ENCODE peak calls at places on chromosomes 5 and 9, in nine cellular contexts. O is HTR-8/SVneo; X is memory B cell; Q is ELR; U is neural crest cell; F is non-pigmented ciliary epithelial cell; P is osteocyte; C is skeletal muscle cell; K is stimulated activated CD4-positive, alpha-beta T cell treated with anti-CD3 and anti-CD28 coated beads, Interleukin-12 subunit alpha, Interleukin-12 subunit beta, amount 100 ng/mL, for 4 hours. I is an unnamed sample.
A peak's percentile ranks its signal among the peaks of the same experiment; 100 is the strongest.

GRCh38 chr9:99296375-99296951 is 74.4 kb downstream of the SEC61B start:
- DNase-seq in P (no peak), U (no peak), C (no peak), K (peak; percentile 15), Q (no peak), F (no peak), X (peak; percentile 43), O (no peak), I (no peak)

GRCh38 chr5:18314192-18314778 is 680.0 kb downstream of the TAF11L14 start:
- DNase-seq in O (peak; percentile 32), Q (peak; percentile 50), K (no peak), P (no peak), C (no peak), U (peak; percentile 12), F (no peak), X (peak; percentile 25), I (peak; percentile 21)

GRCh38 chr9:109968702-109969450 is 188.9 kb downstream of the PALM2AKAP2 start:
- DNase-seq in C (no peak), Q (peak; percentile 49), U (no peak), F (no peak), X (no peak), K (no peak), O (peak; percentile 29), P (no peak), I (peak; percentile 30)

GRCh38 chr9:20379804-20380225 is 242.5 kb downstream of the MLLT3 start:
- DNase-seq in U (no peak), K (no peak), O (no peak), C (no peak), Q (no peak), P (no peak), X (no peak), F (no peak), I (no peak)

GRCh38 chr9:2655411-2655901 is 33.9 kb downstream of the VLDLR start:
- DNase-seq in K (no peak), P (no peak), C (peak; percentile 86), O (peak; percentile 49), F (peak; percentile 84), U (no peak), X (no peak), Q (peak; percentile 95), I (peak; percentile 3)

GRCh38 chr5:91266184-91266705 is 116.9 kb downstream of the ARRDC3 start:
- DNase-seq in C (no peak), K (no peak), F (no peak), Q (peak; percentile 76), U (no peak), X (no peak), P (no peak), O (peak; percentile 63), I (no peak)

GRCh38 chr5:159695741-159696294 is 220.5 kb upstream of the ADRA1B start:
- DNase-seq in K (no peak), O (no peak), P (no peak), C (no peak), U (no peak), Q (no peak), X (no peak), F (no peak), I (no peak)

GRCh38 chr5:33343661-33344327 is 97.0 kb upstream of the TARS1 start:
- DNase-seq in F (peak; percentile 72), K (no peak), O (peak; percentile 86), C (peak; percentile 69), Q (peak; percentile 91), U (no peak), P (no peak), X (no peak), I (no peak)

GRCh38 chr9:127778280-127779135 is at the start of gene SH2D3C:
- DNase-seq in K (peak; percentile 44), P (no peak), Q (no peak), F (no peak), X (no peak), C (peak; percentile 54), O (no peak), U (no peak), I (no peak)

GRCh38 chr9:71072587-71072986 is 48.8 kb downstream of the TRPM3 start:
- DNase-seq in Q (no peak), K (no peak), X (no peak), U (no peak), C (no peak), P (no peak), O (no peak), F (no peak), I (no peak)

GRCh38 chr9:35863583-35863982 is 6.6 kb downstream of the OR13J1 start:
- DNase-seq in Q (no peak), F (no peak), C (no peak), X (no peak), K (no peak), P (peak; percentile 71), O (no peak), U (no peak), I (no peak)

GRCh38 chr9:136664000-136664798 is 1.5 kb downstream of the EGFL7 start:
- DNase-seq in C (no peak), Q (no peak), F (no peak), X (no peak), P (no peak), U (no peak), O (no peak), K (no peak), I (no peak)

GRCh38 chr5:59506285-59506877 is 387.1 kb downstream of the PDE4D start:
- DNase-seq in P (no peak), F (no peak), Q (peak; percentile 69), C (no peak), O (no peak), U (no peak), K (no peak), X (peak; percentile 37), I (peak; percentile 54)

I was measured in T47D.